ENCODE peak calls at places on chromosomes 7 and 10, in five cellular contexts. Q, B, W, R and C are unnamed samples.

GRCh38 chr10:3365630-3366029 is 193.0 kb upstream of the PITRM1 start:
- DNase-seq in B (no peak), R (peak; percentile 88), W (no peak), Q (no peak), C (no peak)

GRCh38 chr7:117347480-117347879 is 24.6 kb upstream of the WNT2 start:
- DNase-seq in B (no peak), W (no peak), Q (no peak), R (no peak), C (no peak)

GRCh38 chr10:67629461-67629971 is 66.5 kb downstream of the CTNNA3 start:
- DNase-seq in Q (peak; percentile 84), W (no peak), B (no peak), R (no peak), C (no peak)

GRCh38 chr7:3176112-3176836 is 124.8 kb upstream of the SDK1 start:
- DNase-seq in R (no peak), W (no peak), Q (peak; percentile 61), B (no peak), C (no peak)

GRCh38 chr10:71031601-71032000 is 143.2 kb upstream of the PCBD1 start:
- DNase-seq in W (no peak), R (no peak), Q (peak; percentile 34), B (no peak), C (no peak)

GRCh38 chr7:70040971-70041766 is 442.9 kb downstream of the AUTS2 start:
- DNase-seq in B (no peak), Q (peak; percentile 30), R (peak; percentile 36), W (no peak), C (no peak)

GRCh38 chr7:130273081-130273699 is 6.5 kb downstream of the CPA2 start:
- DNase-seq in Q (peak; percentile 99), R (peak; percentile 93), B (no peak), W (no peak), C (no peak)

GRCh38 chr10:86364551-86365345 is 1.8 kb downstream of the GRID1 start:
- DNase-seq in Q (peak; percentile 84), B (no peak), R (no peak), W (no peak), C (no peak)

GRCh38 chr10:129784286-129784685 is 179.8 kb downstream of the EBF3 start:
- DNase-seq in W (no peak), B (no peak), Q (no peak), R (no peak), C (no peak)

GRCh38 chr10:120571256-120571655 is 114.2 kb downstream of the PLPP4 start:
- DNase-seq in B (no peak), Q (no peak), W (no peak), R (no peak), C (no peak)

GRCh38 chr10:22244001-22244400 is 26.2 kb upstream of the EBLN1 start:
- DNase-seq in Q (peak; percentile 37), B (no peak), W (no peak), R (no peak), C (no peak)

GRCh38 chr7:50664461-50664922 is 99.3 kb upstream of the DDC start:
- DNase-seq in W (no peak), B (no peak), R (no peak), Q (no peak), C (peak; percentile 34)

GRCh38 chr7:31744294-31744874 is 57.4 kb downstream of the PPP1R17 start:
- DNase-seq in B (peak; percentile 3), R (peak; percentile 11), Q (peak; percentile 69), W (peak; percentile 15), C (peak; percentile 8)

GRCh38 chr10:17784701-17785100 is 24.4 kb upstream of the MRC1 start:
- DNase-seq in R (no peak), W (no peak), Q (no peak), B (no peak), C (no peak)

GRCh38 chr7:36951257-36951697 is 227.0 kb upstream of the AOAH start:
- DNase-seq in R (no peak), W (peak; percentile 30), B (no peak), Q (no peak), C (no peak)

GRCh38 chr10:69979177-69979576 is 73.5 kb upstream of the MACROH2A2 start:
- DNase-seq in Q (no peak), B (no peak), W (no peak), R (no peak), C (no peak)

GRCh38 chr10:31728698-31729224 is 199.9 kb downstream of the ARHGAP12 start:
- DNase-seq in R (no peak), Q (no peak), B (no peak), W (no peak), C (no peak)

GRCh38 chr7:47669178-47669878 is 87.4 kb upstream of the TNS3 start:
- DNase-seq in R (no peak), W (peak; percentile 69), B (no peak), Q (peak; percentile 40), C (no peak)

GRCh38 chr7:151919595-151919994 is 36.7 kb upstream of the GALNTL5 start:
- DNase-seq in Q (no peak), W (no peak), R (no peak), B (no peak), C (no peak)

GRCh38 chr7:107427462-107427861 is 42.4 kb upstream of the GPR22 start:
- DNase-seq in R (no peak), W (no peak), Q (no peak), B (no peak), C (no peak)

GRCh38 chr7:32582036-32582435 is 86.7 kb downstream of the AVL9 start:
- DNase-seq in R (no peak), B (no peak), W (no peak), Q (no peak), C (no peak)

GRCh38 chr7:80316811-80317210 is 182.2 kb downstream of the GNAI1 start:
- DNase-seq in R (no peak), W (no peak), B (no peak), Q (peak; percentile 25), C (no peak)

GRCh38 chr7:157043745-157044144 is 33.3 kb upstream of the MNX1 start:
- DNase-seq in Q (no peak), R (no peak), B (no peak), W (no peak), C (no peak)

GRCh38 chr10:3874988-3875841 is 90.2 kb upstream of the KLF6 start:
- DNase-seq in B (no peak), R (no peak), W (peak; percentile 36), Q (no peak), C (peak; percentile 36)

GRCh38 chr10:18777258-18777657 is 118.0 kb downstream of the ARL5B start:
- DNase-seq in R (no peak), B (no peak), W (no peak), Q (no peak), C (no peak)

GRCh38 chr10:47402681-47403301 is 18.7 kb upstream of the ZNF488 start:
- DNase-seq in W (no peak), Q (peak; percentile 96), B (no peak), R (no peak), C (no peak)

GRCh38 chr7:105863876-105864275 is 12.5 kb downstream of the ATXN7L1 start:
- DNase-seq in R (no peak), W (no peak), Q (no peak), B (no peak), C (no peak)

GRCh38 chr7:108669958-108670357 is 100.3 kb downstream of the DNAJB9 start:
- DNase-seq in B (no peak), W (no peak), R (no peak), Q (peak; percentile 6), C (no peak)

GRCh38 chr7:1290262-1291039 is 57.8 kb downstream of the UNCX start:
- DNase-seq in Q (peak; percentile 32), B (peak; percentile 1), W (no peak), R (no peak), C (peak; percentile 11)

GRCh38 chr10:72087969-72088878 is at the start of gene SPOCK2:
- DNase-seq in R (no peak), W (no peak), Q (peak; percentile 48), B (peak; percentile 46), C (peak; percentile 71)

GRCh38 chr10:75250934-75251333 is 15.2 kb upstream of the COMTD1 start:
- DNase-seq in R (no peak), W (no peak), Q (no peak), B (no peak), C (no peak)

GRCh38 chr10:123150229-123150985 is 2.5 kb downstream of the HMX2 start:
- DNase-seq in B (no peak), Q (no peak), W (no peak), R (no peak), C (peak; percentile 23)

GRCh38 chr10:13272164-13272571 is 27.7 kb downstream of the PHYH start:
- DNase-seq in Q (no peak), W (no peak), B (no peak), R (no peak), C (no peak)

GRCh38 chr7:22700559-22701002 is 26.4 kb upstream of the IL6 start:
- DNase-seq in R (no peak), W (no peak), Q (no peak), B (no peak), C (no peak)

GRCh38 chr10:113872139-113873030 is 17.9 kb downstream of the NHLRC2 start:
- DNase-seq in Q (no peak), W (no peak), B (no peak), R (no peak), C (no peak)

GRCh38 chr7:14196555-14196954 is 207.1 kb upstream of the ETV1 start:
- DNase-seq in B (no peak), Q (no peak), R (no peak), W (no peak), C (no peak)

GRCh38 chr10:132389631-132390454 is 7.2 kb upstream of the PWWP2B start:
- DNase-seq in R (no peak), W (no peak), Q (no peak), B (no peak), C (no peak)